ENCODE peak calls at places on chromosomes 3 and 15, in five cellular contexts. T is psoas muscle, I is heart left ventricle, H is vagina, V is left ventricle myocardium inferior. E is an unnamed sample. For H3K36me3 and H3K4me1, the result is how much of the 10 kb centered on the place peaks cover.

GRCh38 chr15:98154863-98155262 is 194.4 kb downstream of the ARRDC4 start:
- DNase-seq in H (no peak), T (no peak), I (no peak), V (no peak), E (peak)

GRCh38 chr15:100663550-100664335 is 61.4 kb downstream of the ASB7 start:
- DNase-seq in I (no peak), H (no peak), T (no peak), V (no peak), E (no peak)

GRCh38 chr3:114132500-114132899 is 46.4 kb downstream of the DRD3 start:
- DNase-seq in V (no peak), T (no peak), I (no peak), H (no peak), E (no peak)

GRCh38 chr3:136621628-136622027 is 130.6 kb downstream of the STAG1 start:
- DNase-seq in I (no peak), V (no peak), T (no peak), H (no peak), E (no peak)

GRCh38 chr15:50257206-50257735 is 8.3 kb downstream of the HDC start:
- DNase-seq in V (no peak), T (no peak), H (no peak), I (no peak), E (no peak)

GRCh38 chr3:23041918-23042696 is 161.0 kb upstream of the UBE2E2 start:
- DNase-seq in I (no peak), H (no peak), T (no peak), V (no peak), E (no peak)

GRCh38 chr15:27545494-27546255 is 553.4 kb downstream of the OCA2 start:
- DNase-seq in T (no peak), I (no peak), V (no peak), H (no peak), E (no peak)

GRCh38 chr3:79032686-79033318 is 735.0 kb downstream of the ROBO1 start:
- DNase-seq in I (no peak), H (no peak), V (no peak), T (no peak), E (no peak)

GRCh38 chr3:120879401-120879800 is 28.6 kb upstream of the STXBP5L start:
- DNase-seq in V (no peak), H (no peak), I (no peak), T (no peak), E (no peak)

GRCh38 chr3:46670891-46671427 is 22.5 kb downstream of the ALS2CL start:
- DNase-seq in V (peak), I (no peak), T (no peak), H (no peak), E (no peak)

DNA sequence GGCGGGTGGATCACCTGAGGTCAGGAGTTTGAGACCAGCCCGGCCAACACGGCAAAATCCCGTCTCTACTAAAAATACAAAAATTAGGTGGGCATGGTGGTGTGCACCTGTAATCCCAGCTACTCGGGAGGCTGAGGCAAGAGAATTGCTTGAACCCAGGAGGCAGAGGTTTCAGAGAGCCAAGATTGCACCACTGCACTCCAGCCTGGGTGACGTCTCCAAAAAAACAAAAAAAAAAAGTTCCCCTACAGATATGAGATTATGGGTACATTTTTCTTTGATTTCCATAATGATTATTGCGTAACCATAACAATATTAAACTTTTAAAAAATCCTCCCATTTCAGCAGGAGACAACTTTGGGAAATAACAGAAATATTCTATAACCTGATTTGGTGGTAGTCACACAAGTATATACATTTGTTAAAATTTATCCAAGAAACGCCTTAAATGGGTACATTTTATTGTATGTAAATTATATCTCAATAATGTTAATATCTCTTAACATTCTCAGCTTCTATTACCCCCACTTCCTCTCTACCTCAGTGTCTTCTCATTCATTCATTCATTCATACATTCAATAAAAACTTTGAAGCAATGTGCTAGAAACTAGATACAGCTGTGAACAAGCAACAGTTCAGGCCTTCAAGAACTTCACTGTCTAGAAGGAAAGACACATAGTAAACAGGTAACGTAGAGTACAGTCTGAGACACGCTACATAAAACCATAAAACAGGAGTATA is 6.6 kb downstream of the UBR1 start:
- DNase-seq in I (no peak), T (no peak), H (no peak), V (no peak), E (no peak)
- H3K36me3 ChIP-seq in I (under half), T (under half), H (under half), V (under half), E (under half)

GRCh38 chr3:24046214-24046613 is 101.1 kb downstream of the NR1D2 start:
- DNase-seq in T (no peak), H (no peak), I (no peak), V (no peak), E (no peak)

GRCh38 chr3:24043985-24044384 is 98.9 kb downstream of the NR1D2 start:
- DNase-seq in T (no peak), H (no peak), I (no peak), V (no peak), E (no peak)

GRCh38 chr3:24042174-24042878 is 97.2 kb downstream of the NR1D2 start:
- DNase-seq in H (no peak), V (no peak), I (no peak), T (no peak), E (no peak)

GRCh38 chr3:24047513-24047912 is 102.4 kb downstream of the NR1D2 start:
- DNase-seq in I (no peak), H (no peak), V (no peak), T (no peak), E (no peak)

GRCh38 chr3:24042879-24043567 is 97.9 kb downstream of the NR1D2 start:
- DNase-seq in I (no peak), V (no peak), H (no peak), T (no peak), E (no peak)
- H3K4me1 ChIP-seq in I (under half), V (under half), H (under half), T (under half), E (under half)

GRCh38 chr3:119433613-119434325 is 29.6 kb downstream of the TMEM39A start:
- DNase-seq in I (no peak), V (no peak), T (no peak), H (no peak), E (no peak)

GRCh38 chr3:119436977-119437376 is 26.4 kb downstream of the TMEM39A start:
- DNase-seq in I (no peak), H (no peak), V (no peak), T (no peak), E (no peak)

GRCh38 chr3:119437852-119438251 is 25.6 kb downstream of the TMEM39A start:
- DNase-seq in V (no peak), I (no peak), T (no peak), H (no peak), E (no peak)

GRCh38 chr3:119434703-119435102 is 28.7 kb downstream of the TMEM39A start:
- DNase-seq in V (no peak), I (no peak), H (no peak), T (no peak), E (no peak)
- H3K36me3 ChIP-seq in V (half or more), I (half or more), H (under half), T (under half), E (half or more)

DNA sequence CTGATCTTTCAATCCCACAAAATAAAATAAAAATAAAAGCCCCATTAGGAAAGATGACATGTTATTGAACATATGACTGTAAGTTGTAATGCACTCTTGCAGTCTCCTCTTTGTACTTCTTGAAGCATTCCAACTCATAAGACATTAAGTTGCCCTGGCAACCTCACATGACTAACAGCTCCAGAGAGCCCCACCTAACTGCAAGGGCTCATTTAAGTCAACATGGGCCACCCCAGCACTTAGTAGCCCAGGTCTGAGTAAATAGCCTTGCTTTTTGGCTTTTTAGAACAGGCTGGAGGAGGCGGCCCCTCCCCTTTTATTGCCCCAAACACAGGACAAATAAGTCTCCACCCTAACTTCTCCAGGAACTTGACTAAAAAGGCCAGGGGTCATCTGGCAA is 135.1 kb downstream of the TMCO5A start:
- DNase-seq in V (no peak), H (no peak), I (no peak), T (no peak), E (peak)
- H3K4me1 ChIP-seq in V (under half), H (half or more), I (under half), T (under half), E (under half)

GRCh38 chr3:100717637-100718487 is 8.6 kb downstream of the TFG start:
- DNase-seq in T (no peak), I (no peak), H (no peak), V (no peak), E (no peak)

GRCh38 chr3:100715176-100715575 is 5.9 kb downstream of the TFG start:
- DNase-seq in T (no peak), V (no peak), H (no peak), I (no peak), E (no peak)

GRCh38 chr3:100720423-100720822 is 11.1 kb downstream of the TFG start:
- DNase-seq in T (no peak), H (no peak), V (no peak), I (no peak), E (no peak)

DNA sequence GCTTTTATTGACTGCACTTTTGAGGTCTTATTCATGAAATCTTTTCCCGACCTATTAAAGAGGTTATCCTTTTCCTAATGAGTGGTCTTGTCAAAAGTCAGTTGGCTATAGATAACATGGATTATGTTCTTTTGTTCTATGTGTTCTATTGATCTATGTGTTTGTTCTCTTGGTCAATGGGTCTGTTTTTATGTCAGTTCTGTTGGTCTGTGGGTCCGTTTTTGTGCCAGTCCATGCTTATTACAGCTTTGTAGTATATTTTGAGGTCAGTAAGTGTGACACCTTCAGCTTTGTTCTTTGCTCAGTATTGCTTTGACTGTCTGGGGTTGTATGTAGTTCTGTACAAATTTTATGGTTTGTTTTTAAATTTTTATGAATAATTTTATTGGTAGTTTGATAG is 7.8 kb downstream of the TFG start:
- DNase-seq in H (no peak), V (no peak), T (no peak), I (no peak), E (no peak)
- H3K36me3 ChIP-seq in H (under half), V (half or more), T (under half), I (half or more), E (half or more)

GRCh38 chr15:90665288-90666134 is 51.6 kb upstream of the BLM start:
- DNase-seq in V (peak), T (peak), I (peak), H (no peak), E (peak)

GRCh38 chr15:90660195-90660995 is 56.8 kb upstream of the BLM start:
- DNase-seq in H (peak), T (peak), I (peak), V (peak), E (peak)

GRCh38 chr15:90666135-90666909 is 50.8 kb upstream of the BLM start:
- DNase-seq in T (no peak), H (no peak), V (no peak), I (no peak), E (no peak)

GRCh38 chr15:90667063-90667754 is 49.9 kb upstream of the BLM start:
- DNase-seq in V (no peak), T (no peak), H (no peak), I (no peak), E (no peak)

DNA sequence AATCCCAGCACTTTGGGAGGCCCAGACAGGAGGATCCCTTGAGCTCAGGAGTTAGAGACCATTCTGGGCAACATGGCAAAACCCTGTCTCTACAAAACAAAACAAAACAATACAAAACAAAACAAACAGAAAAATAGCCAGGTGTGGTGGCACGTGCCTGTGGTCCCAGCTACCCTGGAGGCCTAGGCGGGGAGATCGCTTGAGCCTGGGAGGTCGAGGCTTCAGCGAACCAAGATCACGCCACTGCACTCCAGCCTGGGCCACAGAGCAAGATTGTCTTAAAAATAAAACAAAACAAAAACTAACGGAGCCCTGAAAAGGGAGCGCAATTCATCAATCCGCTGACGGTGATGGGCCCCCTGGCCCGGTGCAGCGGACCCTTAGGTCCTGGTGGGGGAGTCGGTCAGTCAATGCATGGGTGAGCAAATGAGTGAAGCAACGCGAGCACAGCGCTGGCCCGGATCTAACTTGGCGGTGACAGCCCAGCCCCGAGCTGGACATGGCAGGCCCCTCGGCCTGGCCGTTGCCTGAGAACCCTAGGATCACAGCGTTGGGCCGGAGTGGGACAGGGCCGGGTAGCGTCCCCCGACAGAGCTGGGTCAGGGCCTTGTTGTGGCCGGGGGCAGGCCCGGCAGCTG is 52.4 kb upstream of the BLM start:
- DNase-seq in T (peak), V (peak), I (peak), H (no peak), E (peak)
- H3K4me1 ChIP-seq in T (under half), V (under half), I (under half), H (under half), E (half or more)